ENCODE peak calls at places on chromosome 9, in nine cellular contexts. X, O, Z, L, D, I, E, K and M are unnamed samples. For H3K9me3, the result is how much of the 10 kb centered on the place peaks cover.

GRCh38 chr9:134486127-134486995 is 155.2 kb upstream of the COL5A1 start:
- DNase-seq in L (no peak), E (peak), K (no peak), D (no peak), Z (no peak), O (no peak), X (peak), I (no peak), M (no peak)

GRCh38 chr9:2180704-2181103 is 165.6 kb downstream of the SMARCA2 start:
- DNase-seq in O (no peak), I (no peak), K (no peak), D (no peak), Z (no peak), X (no peak), E (no peak), L (no peak), M (no peak)

GRCh38 chr9:92986175-92987110 is 39.1 kb downstream of the FGD3 start:
- DNase-seq in I (no peak), L (no peak), Z (no peak), X (no peak), K (peak), E (no peak), D (no peak), O (peak), M (no peak)

GRCh38 chr9:77424993-77425392 is 223.1 kb downstream of the GNA14 start:
- DNase-seq in K (no peak), I (no peak), X (no peak), O (no peak), Z (no peak), D (no peak), L (no peak), E (no peak), M (no peak)

GRCh38 chr9:82597225-82598158 is 465.4 kb downstream of the RASEF start:
- DNase-seq in Z (no peak), D (no peak), I (no peak), O (no peak), K (no peak), E (no peak), L (no peak), X (no peak), M (no peak)

GRCh38 chr9:5586391-5586802 is 42.5 kb upstream of the RIC1 start:
- DNase-seq in O (no peak), L (no peak), Z (no peak), X (no peak), K (no peak), I (peak), E (no peak), D (no peak), M (peak)

GRCh38 chr9:77554706-77555105 is 93.4 kb downstream of the GNA14 start:
- DNase-seq in I (no peak), K (no peak), L (no peak), Z (no peak), O (no peak), D (no peak), E (no peak), X (no peak), M (no peak)

GRCh38 chr9:108800632-108801099 is 55.1 kb downstream of the ACTL7B start:
- DNase-seq in X (no peak), D (no peak), I (no peak), Z (no peak), O (no peak), L (no peak), K (no peak), E (no peak), M (no peak)

GRCh38 chr9:121819511-121820231 is 168.2 kb downstream of the DAB2IP start:
- DNase-seq in D (no peak), X (no peak), I (no peak), K (no peak), Z (no peak), O (no peak), E (peak), L (no peak), M (no peak)

GRCh38 chr9:34454571-34455065 is 3.8 kb downstream of the FAM219A start:
- DNase-seq in E (no peak), D (no peak), Z (peak), O (peak), X (no peak), K (no peak), L (peak), I (peak), M (no peak)

DNA sequence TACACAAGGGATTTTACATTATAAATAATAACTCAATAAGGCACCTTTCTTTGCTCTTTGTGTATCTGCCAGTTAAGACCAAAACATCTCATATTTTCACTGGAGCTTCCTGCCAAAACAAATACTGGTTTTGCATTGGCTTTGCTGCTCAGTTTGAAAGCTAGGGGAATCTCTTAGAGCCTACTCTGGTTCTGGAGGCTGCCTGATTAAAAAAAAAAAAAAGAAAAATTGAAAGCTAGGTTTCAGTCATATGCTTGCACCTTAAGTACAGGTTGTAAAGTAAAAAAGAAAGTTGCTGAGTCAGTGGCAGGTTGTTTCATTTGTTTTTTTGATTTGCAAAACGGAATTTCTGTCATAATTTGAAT is 2.3 kb downstream of the DENND4C start:
- DNase-seq in O (no peak), E (no peak), X (no peak), L (peak), D (no peak), Z (no peak), I (no peak), K (no peak), M (no peak)
- H3K27ac ChIP-seq in O (peak), E (no peak), X (peak), L (peak), D (no peak), Z (no peak), I (no peak), K (peak), M (no peak)

GRCh38 chr9:105072476-105072875 is 144.5 kb upstream of the ABCA1 start:
- DNase-seq in I (no peak), O (no peak), Z (no peak), L (no peak), D (no peak), E (no peak), X (no peak), K (no peak), M (no peak)
- H3K4me3 ChIP-seq in I (no peak), O (no peak), Z (no peak), L (no peak), D (no peak), E (no peak), X (no peak), K (no peak), M (no peak)

DNA sequence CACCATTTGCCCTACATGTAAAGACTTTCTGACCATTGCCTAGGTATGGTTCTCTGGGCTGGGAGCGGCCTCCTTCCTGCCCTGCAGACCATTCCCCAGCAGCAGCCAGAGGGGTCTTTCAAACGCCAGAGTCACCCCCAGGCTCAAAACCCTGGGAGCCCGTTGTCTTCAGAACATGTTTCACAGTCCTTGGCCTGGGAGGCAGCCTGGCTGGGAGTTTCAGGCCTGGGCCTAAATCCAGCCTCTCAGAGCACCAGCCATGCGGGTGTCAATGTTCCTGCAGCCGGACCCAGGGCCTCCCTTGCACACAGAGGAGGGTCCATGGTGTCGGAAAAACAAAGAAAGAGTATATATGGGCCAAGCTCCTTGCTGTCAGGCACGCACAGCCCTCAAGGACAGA is 145.2 kb upstream of the FOXD4L5 start:
- DNase-seq in I (no peak), E (no peak), D (no peak), X (no peak), O (no peak), K (no peak), L (no peak), Z (no peak), M (no peak)
- H3K9me3 ChIP-seq in I (under half), E (under half), D (under half), X (under half), O (under half), K (under half), L (under half), Z (under half), M (under half)

GRCh38 chr9:35919212-35920003 is 10.1 kb downstream of the SPAAR start:
- DNase-seq in X (no peak), D (no peak), E (no peak), K (no peak), Z (no peak), I (no peak), L (no peak), O (no peak), M (no peak)
- H3K27ac ChIP-seq in X (no peak), D (no peak), E (no peak), K (no peak), Z (no peak), I (no peak), L (no peak), O (no peak), M (no peak)

DNA sequence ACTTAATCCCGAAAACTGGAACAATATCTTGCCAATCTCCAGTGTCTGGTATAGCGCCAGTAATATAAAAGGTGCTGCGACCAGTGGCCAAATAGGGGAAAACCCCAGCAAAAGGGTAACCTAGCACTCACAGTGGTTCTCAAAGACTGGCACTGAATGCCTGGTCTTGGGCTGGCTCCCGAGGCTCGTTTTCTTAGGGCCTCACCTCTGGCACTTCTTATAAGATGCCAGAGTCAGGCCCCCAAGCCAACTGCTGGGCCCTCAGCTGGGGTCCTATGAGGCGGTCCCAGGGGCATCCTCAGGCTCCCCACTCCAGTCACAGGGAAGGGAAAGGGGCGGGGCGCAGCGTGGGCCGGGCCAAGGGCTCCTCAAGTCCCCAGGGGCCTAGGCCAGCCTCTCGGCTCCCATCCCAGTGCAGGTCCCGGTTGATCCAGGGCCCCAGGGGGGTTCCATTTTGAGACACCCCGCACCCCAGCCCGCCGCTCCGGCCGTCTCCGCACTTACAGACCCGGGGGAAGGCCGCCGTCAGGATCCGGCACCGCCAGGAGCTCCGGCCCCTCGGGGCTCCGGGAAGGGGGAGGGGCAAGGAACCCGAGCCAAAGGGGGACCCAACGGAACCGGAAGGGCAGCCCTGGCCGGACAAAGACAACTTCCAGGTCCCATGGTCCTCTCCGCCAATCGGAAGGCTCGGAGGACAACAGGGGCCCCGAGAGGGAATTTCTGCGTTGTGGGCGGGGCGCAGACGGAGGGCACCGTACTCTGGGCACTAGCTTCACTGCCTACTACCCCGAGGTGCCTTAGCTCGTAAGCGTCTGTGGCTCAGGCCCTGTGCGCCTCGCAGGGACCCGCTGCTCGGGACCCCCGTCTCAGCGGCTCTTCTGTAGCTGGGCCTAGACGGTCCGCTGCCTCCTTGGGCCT is at the start of gene ZBTB26:
- DNase-seq in I (peak), X (peak), K (peak), Z (peak), E (peak), O (peak), D (peak), L (peak), M (peak)
- H3K4me3 ChIP-seq in I (peak), X (peak), K (peak), Z (peak), E (peak), O (peak), D (peak), L (peak), M (peak)

GRCh38 chr9:132121021-132121420 is 40.8 kb upstream of the NTNG2 start:
- DNase-seq in L (no peak), D (no peak), X (no peak), I (no peak), O (no peak), K (no peak), E (no peak), Z (no peak), M (no peak)
- H3K9me3 ChIP-seq in L (under half), D (under half), X (under half), I (under half), O (under half), K (under half), E (under half), Z (under half), M (under half)

DNA sequence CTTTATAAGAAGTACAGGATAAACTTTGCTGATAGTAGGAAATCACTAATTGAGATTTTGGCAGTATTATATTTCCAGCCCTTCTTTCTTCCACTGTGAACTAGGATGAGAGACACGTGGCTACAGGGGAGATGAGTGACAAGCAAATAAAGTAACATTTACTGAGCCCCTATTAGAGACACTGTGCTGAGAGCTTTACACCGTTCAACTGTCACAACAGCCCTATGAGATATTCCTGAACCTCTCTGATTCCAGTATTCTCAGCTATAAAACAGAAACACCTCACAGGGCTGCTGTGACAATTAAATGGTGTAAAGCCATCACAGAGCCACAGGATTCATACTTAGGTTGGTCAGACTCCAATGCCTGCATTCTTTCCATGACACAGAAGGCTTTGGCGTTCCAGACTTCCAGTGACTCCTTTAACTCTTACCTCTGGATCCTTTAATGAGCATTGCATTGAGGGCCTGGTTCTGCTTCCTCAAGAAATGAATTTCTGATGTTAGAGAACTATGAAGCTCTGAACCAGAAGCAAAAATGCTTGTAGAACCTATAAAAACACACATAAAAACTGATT is 169.0 kb downstream of the CDK5RAP2 start:
- DNase-seq in K (no peak), E (no peak), Z (no peak), L (no peak), X (no peak), O (no peak), I (no peak), D (no peak), M (no peak)
- H3K27ac ChIP-seq in K (no peak), E (no peak), Z (no peak), L (no peak), X (no peak), O (no peak), I (no peak), D (no peak), M (no peak)

DNA sequence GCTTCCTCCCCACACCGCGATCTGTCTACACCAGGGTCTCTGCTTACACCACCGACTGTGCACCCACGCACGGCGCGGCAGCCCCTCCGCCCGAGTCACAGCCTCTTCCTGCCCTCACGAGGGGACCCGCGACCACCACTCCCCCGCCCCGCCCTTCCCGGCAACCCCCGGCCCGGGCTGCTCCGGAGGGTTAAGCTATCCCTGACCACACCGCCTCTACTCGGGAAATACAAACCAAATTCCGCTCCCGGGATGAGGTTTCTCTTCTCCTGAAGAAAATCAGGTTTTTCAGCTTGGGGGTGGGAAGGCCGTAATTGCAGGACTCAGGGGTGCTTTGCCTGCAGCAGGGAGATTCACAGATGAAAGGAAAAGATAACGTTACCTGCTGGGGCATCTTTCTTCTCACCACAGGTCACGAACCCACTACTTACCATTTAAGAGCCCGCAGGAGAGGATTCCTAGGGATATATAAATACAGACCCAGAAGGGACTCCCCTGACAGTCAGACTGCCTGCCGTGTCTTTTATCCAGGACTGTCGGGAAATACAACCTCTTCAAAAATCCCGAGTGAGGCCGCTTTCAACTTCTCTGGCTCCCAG is 63.5 kb downstream of the ROR2 start:
- DNase-seq in Z (no peak), D (no peak), O (no peak), L (no peak), E (no peak), I (no peak), K (no peak), X (no peak), M (no peak)
- H3K4me3 ChIP-seq in Z (no peak), D (no peak), O (no peak), L (no peak), E (no peak), I (no peak), K (no peak), X (peak), M (no peak)

DNA sequence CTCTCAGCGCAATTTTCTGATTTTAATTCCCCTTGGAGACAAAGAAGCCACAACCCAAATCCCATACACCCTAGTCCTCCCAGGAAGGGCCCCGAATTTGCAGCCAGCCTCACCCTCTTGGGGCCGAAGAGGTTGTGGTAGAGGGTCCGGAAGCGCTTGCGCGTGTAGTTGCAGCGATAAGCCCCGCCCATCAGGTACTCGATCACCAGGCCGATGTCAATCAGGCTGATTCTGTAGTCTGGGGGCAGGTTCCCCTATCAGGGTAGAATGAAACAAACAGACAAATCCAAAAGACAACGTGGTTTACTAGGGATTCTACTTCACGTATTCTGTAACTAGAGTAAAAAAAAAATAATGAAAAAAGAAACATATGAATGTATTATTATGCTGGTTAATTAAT is 210.6 kb upstream of the KLF9 start:
- DNase-seq in K (no peak), D (no peak), E (no peak), O (no peak), Z (no peak), L (no peak), I (no peak), X (no peak), M (no peak)
- H3K9me3 ChIP-seq in K (under half), D (under half), E (under half), O (under half), Z (under half), L (under half), I (under half), X (under half), M (under half)

GRCh38 chr9:114869845-114870244 is 60.5 kb downstream of the TNFSF8 start:
- DNase-seq in E (no peak), O (no peak), X (no peak), I (no peak), L (no peak), K (peak), Z (no peak), D (peak), M (peak)
- H3K27ac ChIP-seq in E (no peak), O (no peak), X (no peak), I (no peak), L (no peak), K (peak), Z (no peak), D (no peak), M (no peak)